ENCODE peak calls at places on chromosomes 11 and 22, in six cellular contexts. B, N, O, K, A and U are unnamed samples.

GRCh38 chr22:46212195-46212594 is 37.9 kb downstream of the CDPF1 start:
- DNase-seq in K (no peak), B (no peak), O (no peak), A (no peak), N (no peak), U (no peak)

GRCh38 chr11:76347391-76347790 is 33.5 kb downstream of the THAP12 start:
- DNase-seq in N (no peak), A (no peak), B (no peak), K (peak), O (peak), U (no peak)

GRCh38 chr11:112610996-112611795 is 350.0 kb upstream of the NCAM1 start:
- DNase-seq in N (no peak), O (no peak), K (peak), B (no peak), A (no peak), U (no peak)

GRCh38 chr11:75188671-75189070 is 37.8 kb downstream of the SLCO2B1 start:
- DNase-seq in O (no peak), K (no peak), N (no peak), B (no peak), A (no peak), U (no peak)

GRCh38 chr11:70031631-70032469 is 46.3 kb upstream of the ANO1 start:
- DNase-seq in O (no peak), K (no peak), B (no peak), A (peak), N (no peak), U (no peak)

GRCh38 chr11:131748146-131749050 is 378.0 kb downstream of the NTM start:
- DNase-seq in N (peak), K (peak), O (peak), B (peak), A (no peak), U (no peak)

GRCh38 chr11:2089536-2090165 is 49.5 kb downstream of the IGF2 start:
- DNase-seq in N (peak), A (peak), B (no peak), O (peak), K (peak), U (no peak)

GRCh38 chr11:134498326-134499139 is 86.5 kb upstream of the B3GAT1 start:
- DNase-seq in O (peak), A (no peak), N (peak), K (no peak), B (no peak), U (no peak)

GRCh38 chr22:18114495-18114894 is 3.9 kb downstream of the TUBA8 start:
- DNase-seq in O (no peak), B (no peak), N (no peak), K (no peak), A (no peak), U (no peak)

GRCh38 chr11:112176077-112176476 is 765 bp downstream of the BCO2 start:
- DNase-seq in O (no peak), N (no peak), A (no peak), B (no peak), K (no peak), U (no peak)

GRCh38 chr11:60891103-60891741 is 15.2 kb downstream of the PRPF19 start:
- DNase-seq in A (no peak), B (no peak), N (no peak), O (no peak), K (no peak), U (no peak)

GRCh38 chr11:27599217-27599616 is 92.6 kb upstream of the LIN7C start:
- DNase-seq in A (no peak), B (no peak), O (no peak), N (no peak), K (no peak), U (no peak)

GRCh38 chr11:304915-305833 is 2.4 kb upstream of the IFITM2 start:
- DNase-seq in O (peak), A (no peak), B (peak), N (peak), K (peak), U (no peak)

GRCh38 chr11:64245401-64245796 is 1.3 kb downstream of the PPP1R14B start:
- DNase-seq in N (peak), K (peak), A (peak), O (peak), B (peak), U (no peak)

GRCh38 chr11:80285076-80285790 is 844.4 kb upstream of the TENM4 start:
- DNase-seq in A (no peak), O (no peak), B (no peak), K (peak), N (no peak), U (no peak)

GRCh38 chr22:47548953-47549740 is 786.7 kb downstream of the TBC1D22A start:
- DNase-seq in O (no peak), N (no peak), A (peak), K (no peak), B (no peak), U (no peak)

GRCh38 chr11:66689661-66690590 is 12.2 kb upstream of the RBM4B start:
- DNase-seq in A (no peak), N (peak), K (no peak), B (no peak), O (no peak), U (no peak)

GRCh38 chr11:66691311-66691980 is 13.8 kb upstream of the RBM4B start:
- DNase-seq in B (no peak), O (no peak), K (no peak), A (no peak), N (no peak), U (no peak)

GRCh38 chr11:66686801-66687750 is 9.4 kb upstream of the RBM4B start:
- DNase-seq in B (no peak), A (no peak), N (peak), K (no peak), O (no peak), U (no peak)

GRCh38 chr11:66687831-66688281 is 10.2 kb upstream of the RBM4B start:
- DNase-seq in O (no peak), N (peak), K (no peak), A (no peak), B (no peak), U (no peak)

GRCh38 chr11:66688561-66689534 is 11.2 kb upstream of the RBM4B start:
- DNase-seq in N (peak), B (no peak), O (no peak), K (no peak), A (no peak), U (no peak)
- H3K4me3 ChIP-seq in N (no peak), B (no peak), O (no peak), K (no peak), A (no peak), U (no peak)

GRCh38 chr11:61959026-61959608 is 8.3 kb downstream of the FTH1 start:
- DNase-seq in B (no peak), N (no peak), O (peak), K (no peak), A (no peak), U (no peak)
- TF ChIP-seq CTCF in B (no peak), N (no peak), O (no peak), K (no peak), A (no peak), U (no peak)

DNA sequence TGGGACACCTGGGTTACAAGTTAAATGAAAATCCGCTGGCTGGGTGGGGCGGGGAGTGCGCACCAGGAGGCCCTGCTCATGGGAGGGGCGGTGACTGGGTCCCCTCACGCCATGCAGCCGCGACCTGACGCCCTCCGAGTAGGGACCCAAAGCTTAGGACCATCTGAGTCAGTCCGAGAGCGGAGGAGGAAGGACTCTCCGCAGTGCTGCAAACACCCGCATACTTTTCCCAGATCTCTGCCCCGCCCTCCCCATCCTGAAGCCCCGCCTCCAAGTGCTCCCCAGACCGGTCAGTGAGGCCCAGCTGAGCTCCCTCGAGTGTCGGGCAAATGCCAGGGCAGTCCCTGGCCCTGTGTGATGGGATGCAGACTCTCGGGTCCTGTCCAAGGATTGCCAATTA is 6.6 kb upstream of the FLI1 start:
- DNase-seq in O (no peak), A (no peak), B (peak), K (no peak), N (no peak), U (no peak)
- H3K4me3 ChIP-seq in O (no peak), A (peak), B (peak), K (peak), N (no peak), U (no peak)

DNA sequence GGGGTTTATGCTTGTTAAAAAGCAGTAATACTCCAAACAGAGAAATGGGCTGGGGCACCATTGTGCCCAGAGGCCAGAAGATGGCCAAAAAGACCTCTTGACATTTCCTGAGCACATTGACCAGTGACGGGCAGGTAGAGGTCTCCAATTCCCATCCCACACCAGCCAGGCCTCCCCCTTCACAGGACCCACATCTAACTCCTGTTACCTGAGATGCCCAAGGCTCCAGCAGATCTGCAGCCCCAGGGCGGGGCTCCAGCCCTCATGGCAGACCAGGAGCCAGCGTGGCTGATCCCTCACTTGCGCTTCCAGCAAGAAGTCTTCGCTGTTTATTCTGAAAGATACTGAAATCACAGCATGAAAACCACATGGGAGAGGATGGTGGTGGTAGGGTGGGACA is 9.0 kb downstream of the TMPRSS5 start:
- DNase-seq in O (no peak), N (no peak), K (no peak), B (no peak), A (no peak), U (no peak)
- TF ChIP-seq CTCF in O (no peak), N (no peak), K (no peak), B (no peak), A (no peak), U (no peak)

DNA sequence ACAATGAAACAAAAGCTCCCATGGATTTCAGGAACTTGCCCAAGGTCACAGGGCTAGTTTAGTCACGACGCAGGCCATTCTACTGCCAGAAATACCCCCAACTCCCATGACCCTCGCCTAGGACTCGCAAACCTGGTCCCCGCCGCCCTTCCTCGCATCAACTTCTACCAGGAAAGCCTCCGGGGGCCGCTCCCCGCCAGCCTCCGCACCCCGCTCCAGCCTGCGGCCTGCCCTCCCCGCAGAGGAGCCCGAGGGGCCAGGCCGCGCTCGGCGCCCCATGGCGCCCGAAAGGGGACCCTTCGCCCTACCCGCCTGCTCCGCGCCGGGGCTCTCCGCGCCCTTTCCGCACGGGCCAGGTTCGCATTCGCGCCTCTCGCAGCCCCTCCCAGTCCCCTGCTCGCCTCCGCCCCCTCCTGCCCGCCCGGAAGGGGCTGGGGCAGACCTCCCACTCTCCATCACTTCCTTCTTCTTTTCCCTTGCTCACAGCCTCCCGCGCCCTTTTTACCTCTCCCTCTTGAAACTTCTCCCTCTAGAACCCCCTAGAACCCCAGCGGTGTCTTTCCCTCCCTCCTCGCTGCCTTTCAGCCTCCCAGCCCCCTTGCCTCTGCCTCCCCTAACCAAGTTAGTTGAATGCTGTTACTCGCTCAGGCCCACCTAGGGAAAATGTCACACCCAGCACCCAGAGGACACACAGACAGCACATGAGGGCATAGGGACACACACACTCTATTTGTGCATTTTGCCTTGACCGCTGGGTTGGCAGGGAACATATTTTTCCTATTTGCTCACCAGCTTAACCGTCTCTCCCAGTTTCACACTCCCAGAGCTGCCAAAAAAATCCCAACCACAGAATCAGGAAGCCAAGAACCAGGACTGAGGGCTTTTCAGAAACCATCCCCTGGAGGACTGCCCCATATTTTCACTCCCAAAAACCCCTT is at the start of gene SLC43A3:
- DNase-seq in K (peak), N (peak), B (peak), A (peak), O (peak), U (no peak)
- H3K4me3 ChIP-seq in K (peak), N (peak), B (peak), A (peak), O (no peak), U (peak)

DNA sequence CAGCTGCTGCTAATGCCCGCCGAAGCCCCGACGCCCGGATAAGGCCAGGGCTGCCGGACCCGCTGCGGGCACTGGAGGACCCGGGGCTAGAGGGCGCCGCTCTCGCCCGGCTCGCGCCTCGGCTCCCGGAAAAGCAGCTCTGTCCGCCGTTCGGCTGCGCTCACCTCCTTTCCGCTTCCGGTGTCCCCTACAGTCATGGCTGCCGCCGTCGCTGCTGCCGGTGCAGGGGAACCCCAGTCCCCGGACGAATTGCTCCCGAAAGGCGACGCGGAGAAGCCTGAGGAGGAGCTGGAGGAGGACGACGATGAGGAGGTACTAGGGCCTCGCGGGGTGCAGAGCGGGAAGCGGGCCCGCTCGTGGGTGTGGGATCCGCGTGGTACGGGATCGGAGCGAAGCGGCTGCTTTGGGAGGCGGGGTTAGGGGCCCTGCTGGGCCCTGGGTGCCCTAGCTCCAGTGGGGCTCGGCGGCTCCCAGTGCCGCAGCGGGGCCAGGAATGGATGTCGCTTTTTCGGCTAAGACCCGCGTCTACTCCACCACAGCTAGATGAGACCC is at the start of gene TOMM22:
- DNase-seq in O (peak), N (peak), B (peak), K (peak), A (peak), U (no peak)
- TF ChIP-seq CTCF in O (peak), N (no peak), B (peak), K (peak), A (peak), U (peak)

DNA sequence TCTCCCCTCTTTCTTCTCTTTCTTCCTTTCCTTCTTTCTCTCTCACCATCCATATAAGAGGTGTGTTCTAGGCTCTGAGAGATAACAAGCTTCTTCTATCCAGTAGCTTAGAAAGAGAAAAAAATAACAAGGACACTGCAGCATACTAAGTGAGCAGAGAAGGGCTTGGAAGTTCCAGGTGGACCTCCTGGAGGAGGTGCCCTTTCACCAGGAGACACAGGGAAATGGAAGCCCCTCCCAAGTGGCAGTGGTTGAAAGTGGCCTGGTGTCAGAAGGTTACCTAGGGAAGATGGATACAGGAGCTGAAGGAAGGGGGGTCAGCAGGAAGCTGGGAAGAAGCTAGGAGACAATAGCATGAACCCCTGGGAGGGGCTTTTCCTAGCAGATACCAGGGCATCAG is 5.5 kb downstream of the DCHS1 start:
- DNase-seq in A (no peak), O (no peak), K (no peak), B (no peak), N (no peak), U (no peak)
- H3K4me3 ChIP-seq in A (no peak), O (no peak), K (no peak), B (no peak), N (no peak), U (no peak)